ENCODE peak calls at places on chromosomes 6 and 20, in seven cellular contexts. Q is pancreas, L is ovary, M is AG04450, X is endodermal cell, Y is ascending aorta, H is endothelial cell of umbilical vein. D is an unnamed sample. For H3K9me3, the result is how much of the 10 kb centered on the place peaks cover.

GRCh38 chr6:31718294-31718693 is 3.1 kb downstream of the LY6G6D start:
- DNase-seq in L (no peak), X (peak), H (no peak), Y (no peak), Q (no peak), M (no peak), D (no peak)

GRCh38 chr6:134295953-134296553 is 21.9 kb downstream of the SGK1 start:
- DNase-seq in X (no peak), Q (no peak), M (peak), L (peak), H (peak), Y (peak), D (no peak)

GRCh38 chr6:85640806-85641205 is 1.9 kb downstream of the SYNCRIP start:
- DNase-seq in M (no peak), L (no peak), H (peak), X (no peak), Y (no peak), Q (no peak), D (no peak)

GRCh38 chr6:129183681-129184216 is 300.8 kb downstream of the LAMA2 start:
- DNase-seq in H (peak), M (no peak), X (no peak), Q (no peak), L (no peak), Y (no peak), D (no peak)

GRCh38 chr6:75563032-75563431 is 38.6 kb upstream of the SENP6 start:
- DNase-seq in H (peak), Q (no peak), M (no peak), X (peak), Y (no peak), L (no peak), D (no peak)

GRCh38 chr6:30813623-30814136 is 69.3 kb upstream of the IER3 start:
- DNase-seq in L (no peak), X (no peak), H (no peak), Q (no peak), M (no peak), Y (no peak), D (no peak)

GRCh38 chr6:38909020-38909730 is 139.4 kb upstream of the GLP1R start:
- DNase-seq in Y (no peak), H (peak), X (no peak), L (no peak), Q (no peak), M (no peak), D (no peak)

GRCh38 chr6:110054664-110055386 is 76.7 kb downstream of the GPR6 start:
- DNase-seq in X (peak), H (no peak), L (no peak), Y (no peak), M (no peak), Q (no peak), D (no peak)

GRCh38 chr20:19618711-19619110 is 139.3 kb upstream of the RIN2 start:
- DNase-seq in X (no peak), H (no peak), M (no peak), Q (no peak), Y (no peak), L (no peak), D (no peak)

GRCh38 chr6:156851447-156851846 is 74.3 kb downstream of the ARID1B start:
- DNase-seq in H (no peak), Q (no peak), M (no peak), L (no peak), Y (no peak), X (no peak), D (no peak)

GRCh38 chr6:43532201-43532600 is 15.3 kb downstream of the POLR1C start:
- DNase-seq in H (no peak), X (no peak), M (no peak), Y (no peak), L (no peak), Q (no peak), D (no peak)

GRCh38 chr20:22341508-22341907 is 242.9 kb downstream of the FOXA2 start:
- DNase-seq in Q (no peak), H (no peak), L (no peak), X (no peak), M (no peak), Y (no peak), D (no peak)

GRCh38 chr20:50713677-50714101 is 17.7 kb upstream of the PARD6B start:
- DNase-seq in M (no peak), X (peak), H (no peak), Q (no peak), Y (no peak), L (peak), D (no peak)

GRCh38 chr6:144797881-144798589 is 512.9 kb downstream of the UTRN start:
- DNase-seq in X (no peak), Q (no peak), L (no peak), H (peak), Y (no peak), M (peak), D (no peak)

GRCh38 chr20:34385464-34385863 is 22.4 kb downstream of the ITCH start:
- DNase-seq in Y (no peak), M (no peak), L (no peak), X (no peak), Q (no peak), H (no peak), D (no peak)

GRCh38 chr6:20711518-20711917 is 177.3 kb downstream of the CDKAL1 start:
- DNase-seq in M (no peak), X (no peak), Q (no peak), H (peak), Y (no peak), L (no peak), D (no peak)

GRCh38 chr20:55792049-55792448 is 213.3 kb downstream of the CBLN4 start:
- DNase-seq in M (no peak), Y (no peak), H (no peak), X (no peak), L (no peak), Q (no peak), D (no peak)
- H3K9me3 ChIP-seq in M (under half), Y (under half), H (under half), X (half or more), L (under half), Q (under half), D (under half)

GRCh38 chr6:41039060-41039998 is at the start of gene UNC5CL:
- DNase-seq in M (no peak), X (peak), Q (no peak), H (peak), Y (no peak), L (no peak), D (peak)

GRCh38 chr6:41042167-41042566 is at the start of gene TSPO2:
- DNase-seq in X (no peak), Y (no peak), Q (no peak), L (no peak), H (no peak), M (no peak), D (no peak)

GRCh38 chr6:41042656-41043055 is 389 bp downstream of the TSPO2 start:
- DNase-seq in M (no peak), Y (no peak), Q (no peak), L (no peak), H (no peak), X (no peak), D (no peak)

GRCh38 chr6:41040101-41040910 is 1.3 kb upstream of the UNC5CL start:
- DNase-seq in L (no peak), H (no peak), Q (no peak), Y (no peak), M (no peak), X (no peak), D (peak)

DNA sequence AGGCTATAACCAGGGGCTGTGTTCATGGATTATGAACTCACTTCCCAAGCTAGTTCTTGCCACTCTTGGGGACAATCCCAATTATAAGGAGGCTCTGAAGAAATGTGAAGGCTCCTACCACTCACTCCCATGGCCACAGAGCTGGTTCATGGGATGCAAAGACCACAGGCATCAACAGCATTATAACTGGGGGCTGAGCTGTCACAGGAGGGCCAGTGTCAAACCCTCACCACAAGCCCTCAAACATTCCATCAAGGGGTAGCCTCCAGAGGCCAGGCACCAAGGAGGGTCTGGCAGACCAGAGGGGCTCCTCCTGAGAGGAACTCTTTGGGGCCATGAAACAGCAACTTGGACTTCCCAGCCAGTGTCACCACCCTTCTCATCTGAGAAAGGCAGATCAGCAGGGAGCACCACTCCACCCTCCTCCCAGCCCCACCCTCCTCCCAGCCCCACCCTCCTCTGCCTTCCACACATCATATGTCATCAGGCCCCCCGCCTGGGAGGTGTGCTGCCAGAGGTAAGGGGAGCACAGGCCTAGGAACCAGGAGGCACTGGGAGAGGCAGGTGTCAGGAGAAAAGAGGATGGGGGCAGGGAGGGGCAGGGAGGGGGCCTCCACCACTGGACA is 1.2 kb upstream of the TSPO2 start:
- DNase-seq in Q (no peak), X (no peak), H (no peak), Y (no peak), L (no peak), M (no peak), D (no peak)
- H3K9me3 ChIP-seq in Q (under half), X (under half), H (under half), Y (under half), L (under half), M (under half), D (under half)

GRCh38 chr20:29297411-29298270 is 1959.8 kb upstream of the DEFB115 start:
- DNase-seq in M (no peak), X (no peak), H (no peak), Y (no peak), Q (peak), L (no peak), D (no peak)
- H3K9me3 ChIP-seq in M (half or more), X (under half), H (under half), Y (under half), Q (under half), L (under half), D (under half)

GRCh38 chr6:169891846-169892245 is 140.4 kb downstream of the ERMARD start:
- DNase-seq in L (no peak), Q (no peak), H (no peak), Y (no peak), X (no peak), M (no peak), D (no peak)
- H3K9me3 ChIP-seq in L (under half), Q (under half), H (under half), Y (under half), X (under half), M (half or more), D (under half)

DNA sequence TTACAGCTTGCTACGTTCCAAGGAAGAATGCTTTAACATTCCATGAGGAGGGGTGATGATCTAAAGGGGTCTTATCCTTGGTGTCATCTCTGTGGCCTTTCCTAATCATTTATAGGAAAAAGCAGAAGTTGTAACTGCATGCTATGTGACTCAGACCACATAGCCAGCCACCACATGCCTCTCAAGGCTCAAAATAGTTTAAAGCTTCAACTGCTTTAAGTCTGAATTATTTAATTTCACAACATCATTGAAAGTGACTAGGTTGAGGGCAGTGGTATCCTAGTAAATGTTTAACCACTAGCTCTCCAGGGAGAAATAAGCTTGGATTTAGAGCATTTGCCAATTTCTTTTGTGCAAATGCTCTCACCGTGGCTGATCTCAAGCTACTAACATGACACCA is 29.7 kb downstream of the MC3R start:
- DNase-seq in Y (no peak), H (no peak), L (no peak), X (no peak), M (no peak), Q (no peak), D (no peak)
- H3K9me3 ChIP-seq in Y (under half), H (under half), L (under half), X (half or more), M (under half), Q (under half), D (under half)

D was measured in Peyer's patch.